ENCODE peak calls at places on chromosomes 3 and 15, in nine cellular contexts. One of them, this sample, is unnamed.

GRCh38 chr3:113287818-113288648 is 76.7 kb downstream of the BOC start:
- DNase-seq in HepG2: peak
- DNase-seq in heart right ventricle: no peak
- DNase-seq in upper lobe of right lung: no peak
- DNase-seq in H7: peak
- DNase-seq in mesenchymal stem cell: peak
- DNase-seq in cardiac muscle cell: peak
- DNase-seq in AG10803: peak
- DNase-seq in RWPE2: no peak
- DNase-seq in this sample: peak

GRCh38 chr15:99443056-99443756 is 122.6 kb upstream of the MEF2A start:
- DNase-seq in HepG2: no peak
- DNase-seq in heart right ventricle: no peak
- DNase-seq in upper lobe of right lung: peak
- DNase-seq in H7: peak
- DNase-seq in mesenchymal stem cell: no peak
- DNase-seq in cardiac muscle cell: no peak
- DNase-seq in AG10803: no peak
- DNase-seq in RWPE2: peak
- DNase-seq in this sample: no peak

GRCh38 chr15:69346112-69346511 is 47.4 kb downstream of the PAQR5 start:
- DNase-seq in HepG2: no peak
- DNase-seq in heart right ventricle: no peak
- DNase-seq in upper lobe of right lung: no peak
- DNase-seq in H7: no peak
- DNase-seq in mesenchymal stem cell: no peak
- DNase-seq in cardiac muscle cell: no peak
- DNase-seq in AG10803: peak
- DNase-seq in RWPE2: no peak
- DNase-seq in this sample: no peak

GRCh38 chr15:90934256-90934948 is 683 bp upstream of the UNC45A start:
- DNase-seq in HepG2: peak
- DNase-seq in heart right ventricle: peak
- DNase-seq in upper lobe of right lung: peak
- DNase-seq in H7: peak
- DNase-seq in mesenchymal stem cell: peak
- DNase-seq in cardiac muscle cell: peak
- DNase-seq in AG10803: peak
- DNase-seq in RWPE2: peak
- DNase-seq in this sample: peak

GRCh38 chr3:11385908-11386307 is 113.7 kb downstream of the ATG7 start:
- DNase-seq in HepG2: no peak
- DNase-seq in heart right ventricle: no peak
- DNase-seq in upper lobe of right lung: no peak
- DNase-seq in H7: peak
- DNase-seq in mesenchymal stem cell: peak
- DNase-seq in cardiac muscle cell: no peak
- DNase-seq in AG10803: peak
- DNase-seq in RWPE2: no peak
- DNase-seq in this sample: no peak

GRCh38 chr3:187066228-187066995 is 72.9 kb downstream of the RPL39L start:
- DNase-seq in HepG2: peak
- DNase-seq in heart right ventricle: no peak
- DNase-seq in upper lobe of right lung: no peak
- DNase-seq in H7: peak
- DNase-seq in mesenchymal stem cell: peak
- DNase-seq in cardiac muscle cell: peak
- DNase-seq in AG10803: no peak
- DNase-seq in RWPE2: no peak
- DNase-seq in this sample: peak

GRCh38 chr3:110886514-110886913 is 185.1 kb upstream of the NECTIN3 start:
- DNase-seq in HepG2: no peak
- DNase-seq in heart right ventricle: no peak
- DNase-seq in upper lobe of right lung: no peak
- DNase-seq in H7: no peak
- DNase-seq in mesenchymal stem cell: no peak
- DNase-seq in cardiac muscle cell: peak
- DNase-seq in AG10803: peak
- DNase-seq in RWPE2: no peak
- DNase-seq in this sample: no peak

GRCh38 chr3:117657278-117657677 is 947.7 kb downstream of the TUSC7 start:
- DNase-seq in HepG2: no peak
- DNase-seq in heart right ventricle: no peak
- DNase-seq in upper lobe of right lung: no peak
- DNase-seq in H7: no peak
- DNase-seq in mesenchymal stem cell: no peak
- DNase-seq in cardiac muscle cell: no peak
- DNase-seq in AG10803: no peak
- DNase-seq in RWPE2: no peak
- DNase-seq in this sample: no peak

GRCh38 chr3:190739726-190740230 is 122.7 kb downstream of the GMNC start:
- DNase-seq in HepG2: no peak
- DNase-seq in heart right ventricle: no peak
- DNase-seq in upper lobe of right lung: no peak
- DNase-seq in H7: no peak
- DNase-seq in mesenchymal stem cell: peak
- DNase-seq in cardiac muscle cell: no peak
- DNase-seq in AG10803: no peak
- DNase-seq in RWPE2: no peak
- DNase-seq in this sample: peak

GRCh38 chr3:186882881-186883685 is 40.6 kb downstream of the ADIPOQ start:
- DNase-seq in HepG2: peak
- DNase-seq in heart right ventricle: no peak
- DNase-seq in upper lobe of right lung: no peak
- DNase-seq in H7: no peak
- DNase-seq in mesenchymal stem cell: peak
- DNase-seq in cardiac muscle cell: no peak
- DNase-seq in AG10803: peak
- DNase-seq in RWPE2: no peak
- DNase-seq in this sample: peak

GRCh38 chr3:161950318-161950717 is 453.7 kb downstream of the OTOL1 start:
- DNase-seq in HepG2: no peak
- DNase-seq in heart right ventricle: no peak
- DNase-seq in upper lobe of right lung: no peak
- DNase-seq in H7: no peak
- DNase-seq in mesenchymal stem cell: no peak
- DNase-seq in cardiac muscle cell: no peak
- DNase-seq in AG10803: no peak
- DNase-seq in RWPE2: no peak
- DNase-seq in this sample: no peak

GRCh38 chr3:173411288-173412064 is 13.9 kb downstream of the NLGN1 start:
- DNase-seq in HepG2: peak
- DNase-seq in heart right ventricle: no peak
- DNase-seq in upper lobe of right lung: no peak
- DNase-seq in H7: no peak
- DNase-seq in mesenchymal stem cell: peak
- DNase-seq in cardiac muscle cell: peak
- DNase-seq in AG10803: peak
- DNase-seq in RWPE2: no peak
- DNase-seq in this sample: peak

GRCh38 chr15:41512078-41512394 is 1.6 kb downstream of the LTK start:
- DNase-seq in HepG2: no peak
- DNase-seq in heart right ventricle: no peak
- DNase-seq in upper lobe of right lung: no peak
- DNase-seq in H7: no peak
- DNase-seq in mesenchymal stem cell: no peak
- DNase-seq in cardiac muscle cell: no peak
- DNase-seq in AG10803: no peak
- DNase-seq in RWPE2: no peak
- DNase-seq in this sample: no peak
- H3K4me3 ChIP-seq in HepG2: no peak
- H3K4me3 ChIP-seq in heart right ventricle: peak
- H3K4me3 ChIP-seq in upper lobe of right lung: peak
- H3K4me3 ChIP-seq in H7: peak
- H3K4me3 ChIP-seq in mesenchymal stem cell: no peak
- H3K4me3 ChIP-seq in cardiac muscle cell: no peak
- H3K4me3 ChIP-seq in AG10803: no peak
- H3K4me3 ChIP-seq in RWPE2: no peak
- H3K4me3 ChIP-seq in this sample: no peak

DNA sequence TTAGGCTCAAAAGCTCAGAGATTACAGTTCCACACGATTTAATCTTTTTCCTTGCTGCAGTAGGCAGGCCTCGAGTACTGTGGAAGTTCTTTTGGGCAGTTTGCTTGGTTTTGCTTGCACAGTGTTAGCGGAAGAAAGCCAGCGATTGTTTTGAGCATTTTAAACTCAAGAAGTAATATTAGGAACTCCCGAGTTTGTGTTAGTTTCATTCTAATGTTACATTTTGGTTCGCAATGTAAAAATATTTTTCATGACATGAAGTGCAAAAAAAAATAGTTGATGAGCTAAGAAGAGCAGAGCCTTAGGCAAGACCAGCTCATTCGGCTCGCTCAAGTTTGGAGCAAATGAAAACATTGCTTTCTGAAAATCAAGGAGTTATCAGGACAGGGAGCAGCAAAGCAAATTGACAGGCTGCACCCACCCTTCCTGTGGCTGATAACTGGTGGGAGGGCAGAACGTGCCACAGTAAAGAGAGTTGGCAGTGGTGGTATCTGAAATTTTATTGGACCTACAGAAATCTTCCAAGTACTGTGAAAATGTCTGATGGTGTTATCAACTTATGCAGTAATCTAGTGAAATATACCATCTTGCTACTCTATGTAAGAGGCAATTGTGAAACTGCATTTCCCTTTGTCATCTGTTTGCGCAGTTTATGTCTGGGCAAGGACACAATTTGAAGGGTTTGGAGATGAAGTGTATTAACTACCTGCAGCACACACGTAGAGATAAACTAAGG is 1.4 kb downstream of the PLCL2 start:
- DNase-seq in HepG2: no peak
- DNase-seq in heart right ventricle: no peak
- DNase-seq in upper lobe of right lung: no peak
- DNase-seq in H7: no peak
- DNase-seq in mesenchymal stem cell: no peak
- DNase-seq in cardiac muscle cell: no peak
- DNase-seq in AG10803: no peak
- DNase-seq in RWPE2: no peak
- DNase-seq in this sample: no peak
- H3K4me3 ChIP-seq in HepG2: no peak
- H3K4me3 ChIP-seq in heart right ventricle: peak
- H3K4me3 ChIP-seq in upper lobe of right lung: peak
- H3K4me3 ChIP-seq in H7: no peak
- H3K4me3 ChIP-seq in mesenchymal stem cell: no peak
- H3K4me3 ChIP-seq in cardiac muscle cell: peak
- H3K4me3 ChIP-seq in AG10803: peak
- H3K4me3 ChIP-seq in RWPE2: no peak
- H3K4me3 ChIP-seq in this sample: peak

DNA sequence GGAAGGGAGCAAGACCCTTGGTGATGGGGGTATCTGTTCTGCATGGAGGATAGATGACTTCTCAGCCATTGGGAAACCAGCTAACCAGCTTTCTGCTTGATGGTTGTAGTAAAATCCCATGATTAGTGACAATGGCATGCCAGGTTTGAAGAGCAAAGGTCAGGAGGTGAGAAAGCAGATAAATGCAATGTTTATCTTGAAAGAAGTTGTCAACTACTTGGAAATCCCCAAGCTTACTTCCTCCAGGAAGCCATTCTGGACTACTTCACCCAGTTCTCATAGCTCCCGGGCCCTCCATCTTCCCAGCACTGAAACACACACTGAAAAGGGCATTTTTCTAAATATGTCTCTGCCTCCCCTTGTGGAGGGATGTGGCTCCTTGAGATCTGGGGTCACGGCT is 51.3 kb downstream of the SMAD3 start:
- DNase-seq in HepG2: peak
- DNase-seq in heart right ventricle: no peak
- DNase-seq in upper lobe of right lung: no peak
- DNase-seq in H7: no peak
- DNase-seq in mesenchymal stem cell: peak
- DNase-seq in cardiac muscle cell: no peak
- DNase-seq in AG10803: no peak
- DNase-seq in RWPE2: no peak
- DNase-seq in this sample: peak
- H3K4me3 ChIP-seq in HepG2: no peak
- H3K4me3 ChIP-seq in heart right ventricle: no peak
- H3K4me3 ChIP-seq in upper lobe of right lung: no peak
- H3K4me3 ChIP-seq in H7: no peak
- H3K4me3 ChIP-seq in mesenchymal stem cell: no peak
- H3K4me3 ChIP-seq in cardiac muscle cell: no peak
- H3K4me3 ChIP-seq in AG10803: no peak
- H3K4me3 ChIP-seq in RWPE2: no peak
- H3K4me3 ChIP-seq in this sample: no peak

GRCh38 chr3:193841581-193841980 is 248.6 kb downstream of the OPA1 start:
- DNase-seq in HepG2: no peak
- DNase-seq in heart right ventricle: no peak
- DNase-seq in upper lobe of right lung: no peak
- DNase-seq in H7: no peak
- DNase-seq in mesenchymal stem cell: no peak
- DNase-seq in cardiac muscle cell: no peak
- DNase-seq in AG10803: no peak
- DNase-seq in RWPE2: no peak
- DNase-seq in this sample: no peak

GRCh38 chr3:193842832-193843446 is 249.9 kb downstream of the OPA1 start:
- DNase-seq in HepG2: no peak
- DNase-seq in heart right ventricle: no peak
- DNase-seq in upper lobe of right lung: no peak
- DNase-seq in H7: no peak
- DNase-seq in mesenchymal stem cell: no peak
- DNase-seq in cardiac muscle cell: no peak
- DNase-seq in AG10803: no peak
- DNase-seq in RWPE2: no peak
- DNase-seq in this sample: no peak

GRCh38 chr3:193843447-193844301 is 250.7 kb downstream of the OPA1 start:
- DNase-seq in HepG2: peak
- DNase-seq in heart right ventricle: no peak
- DNase-seq in upper lobe of right lung: no peak
- DNase-seq in H7: no peak
- DNase-seq in mesenchymal stem cell: no peak
- DNase-seq in cardiac muscle cell: no peak
- DNase-seq in AG10803: no peak
- DNase-seq in RWPE2: no peak
- DNase-seq in this sample: peak

GRCh38 chr3:193840111-193840641 is 247.2 kb downstream of the OPA1 start:
- DNase-seq in HepG2: no peak
- DNase-seq in heart right ventricle: no peak
- DNase-seq in upper lobe of right lung: no peak
- DNase-seq in H7: no peak
- DNase-seq in mesenchymal stem cell: no peak
- DNase-seq in cardiac muscle cell: no peak
- DNase-seq in AG10803: no peak
- DNase-seq in RWPE2: no peak
- DNase-seq in this sample: no peak

DNA sequence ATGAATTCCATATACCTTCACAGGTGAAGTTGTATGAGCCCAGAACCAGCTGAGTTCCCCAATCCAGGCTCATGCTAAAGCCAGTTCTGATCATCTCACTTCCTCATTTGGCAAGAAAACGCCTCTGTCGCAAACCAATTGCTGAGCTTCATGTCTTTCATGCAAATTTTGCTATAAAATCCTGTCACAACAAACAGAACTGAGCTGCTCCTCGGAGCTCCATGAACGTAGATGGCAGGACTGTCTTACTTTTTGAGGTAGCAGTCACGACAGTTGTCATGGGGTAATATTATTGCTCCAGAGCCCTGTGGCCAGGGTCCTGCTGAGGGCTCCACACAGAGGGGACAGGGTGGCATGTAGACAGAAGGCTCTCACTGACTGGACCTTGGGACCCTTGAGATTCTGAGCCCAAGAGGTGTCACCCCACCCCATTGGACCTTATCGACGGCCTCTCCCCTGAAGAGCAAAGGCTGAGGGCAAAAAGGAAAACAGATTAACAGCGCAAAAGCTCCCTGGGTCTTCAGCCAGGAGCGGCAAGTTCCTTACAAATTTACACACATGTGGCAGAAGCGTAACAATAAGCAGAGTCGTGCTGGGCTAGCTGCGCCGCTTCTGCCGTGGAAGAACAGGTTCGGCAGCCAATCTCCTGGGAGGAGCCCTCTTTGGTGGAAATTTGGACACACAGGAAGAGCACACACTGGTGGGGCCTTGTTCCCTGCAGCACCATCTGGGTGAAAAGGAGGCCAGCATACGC is 249.2 kb downstream of the OPA1 start:
- DNase-seq in HepG2: no peak
- DNase-seq in heart right ventricle: no peak
- DNase-seq in upper lobe of right lung: peak
- DNase-seq in H7: no peak
- DNase-seq in mesenchymal stem cell: no peak
- DNase-seq in cardiac muscle cell: no peak
- DNase-seq in AG10803: no peak
- DNase-seq in RWPE2: no peak
- DNase-seq in this sample: no peak
- H3K4me3 ChIP-seq in HepG2: no peak
- H3K4me3 ChIP-seq in heart right ventricle: no peak
- H3K4me3 ChIP-seq in upper lobe of right lung: peak
- H3K4me3 ChIP-seq in H7: no peak
- H3K4me3 ChIP-seq in mesenchymal stem cell: no peak
- H3K4me3 ChIP-seq in cardiac muscle cell: no peak
- H3K4me3 ChIP-seq in AG10803: no peak
- H3K4me3 ChIP-seq in RWPE2: no peak
- H3K4me3 ChIP-seq in this sample: no peak